ENCODE peak calls at places on chromosomes 7 and 10, in six cellular contexts. G is HCT116, P is SK-N-SH, B is PC-3, L is GM23248, H is MM.1S. S is an unnamed sample. For H3K9me2, the result is how much of the 10 kb centered on the place peaks cover.

GRCh38 chr10:13347235-13348156 is 597 bp downstream of the SEPHS1 start:
- DNase-seq in P (peak), B (peak), H (peak), G (peak), L (peak), S (peak)

GRCh38 chr7:98701372-98701771 is 84.3 kb downstream of the NPTX2 start:
- DNase-seq in B (no peak), H (no peak), L (no peak), G (no peak), P (no peak), S (no peak)

GRCh38 chr7:144127714-144128334 is 4.8 kb downstream of the OR2A14 start:
- DNase-seq in H (peak), B (peak), L (peak), G (peak), P (peak), S (peak)

GRCh38 chr7:112510032-112510742 is 29.4 kb downstream of the LSMEM1 start:
- DNase-seq in H (no peak), L (peak), B (peak), G (no peak), P (no peak), S (no peak)

GRCh38 chr10:59805043-59805442 is 51.8 kb upstream of the MRLN start:
- DNase-seq in L (peak), G (no peak), H (peak), B (peak), P (peak), S (no peak)

GRCh38 chr10:130041691-130042225 is 68.9 kb downstream of the C10orf143 start:
- DNase-seq in G (no peak), L (no peak), P (no peak), B (no peak), H (no peak), S (no peak)

GRCh38 chr7:26065652-26066051 is 86.3 kb upstream of the NFE2L3 start:
- DNase-seq in B (no peak), H (no peak), P (peak), G (no peak), L (no peak), S (no peak)

GRCh38 chr10:122435212-122435827 is 19.1 kb upstream of the ARMS2 start:
- DNase-seq in H (peak), P (peak), L (peak), B (peak), G (peak), S (peak)

GRCh38 chr7:6279341-6279740 is 6.9 kb upstream of the CYTH3 start:
- DNase-seq in L (no peak), P (no peak), B (no peak), H (no peak), G (no peak), S (peak)

GRCh38 chr10:31526681-31527080 is 207.7 kb downstream of the ZEB1 start:
- DNase-seq in B (no peak), G (no peak), P (no peak), H (no peak), L (peak), S (no peak)

GRCh38 chr7:155550916-155551315 is 4.6 kb upstream of the CNPY1 start:
- DNase-seq in P (no peak), G (no peak), H (no peak), L (no peak), B (no peak), S (no peak)

GRCh38 chr7:2641406-2642393 is 9.9 kb downstream of the TTYH3 start:
- DNase-seq in H (no peak), P (peak), G (no peak), L (peak), B (no peak), S (no peak)

GRCh38 chr7:51054231-51054630 is 262.4 kb downstream of the COBL start:
- DNase-seq in G (no peak), H (no peak), P (no peak), B (no peak), L (no peak), S (no peak)

GRCh38 chr10:92111336-92111939 is 179.4 kb downstream of the CPEB3 start:
- DNase-seq in B (peak), G (no peak), H (no peak), L (no peak), P (no peak), S (no peak)

GRCh38 chr10:125177641-125178640 is 17.6 kb upstream of the CTBP2 start:
- DNase-seq in B (no peak), G (no peak), L (no peak), H (no peak), P (no peak), S (no peak)

GRCh38 chr10:72315611-72316385 is 38.9 kb downstream of the DNAJB12 start:
- DNase-seq in P (no peak), L (peak), H (no peak), G (no peak), B (peak), S (no peak)

GRCh38 chr7:142248-142955 is 50.0 kb upstream of the FAM20C start:
- DNase-seq in P (no peak), G (no peak), L (no peak), B (no peak), H (no peak), S (no peak)

GRCh38 chr7:128067983-128068382 is 36.7 kb upstream of the LRRC4 start:
- DNase-seq in B (no peak), G (no peak), P (no peak), L (no peak), H (no peak), S (no peak)

GRCh38 chr10:77806511-77807157 is 119.9 kb downstream of the DLG5 start:
- DNase-seq in P (no peak), L (no peak), H (no peak), G (no peak), B (no peak), S (no peak)

GRCh38 chr7:97639036-97639435 is 92.8 kb upstream of the TAC1 start:
- DNase-seq in H (no peak), L (peak), G (no peak), B (peak), P (no peak), S (no peak)

GRCh38 chr10:92342801-92343200 is 51.8 kb downstream of the MARCHF5 start:
- DNase-seq in H (no peak), L (peak), G (no peak), P (no peak), B (peak), S (no peak)

GRCh38 chr7:98168181-98168903 is 42.9 kb upstream of the BHLHA15 start:
- DNase-seq in P (peak), B (peak), G (peak), H (peak), L (peak), S (peak)

GRCh38 chr10:8056891-8057331 is 2.4 kb downstream of the GATA3 start:
- DNase-seq in G (no peak), B (no peak), P (no peak), H (no peak), L (no peak), S (no peak)

GRCh38 chr10:17851611-17852010 is 42.5 kb downstream of the MRC1 start:
- DNase-seq in G (no peak), L (no peak), H (no peak), B (peak), P (no peak), S (peak)

GRCh38 chr10:101285519-101286070 is 56.3 kb upstream of the LBX1 start:
- DNase-seq in H (peak), P (no peak), B (no peak), G (no peak), L (no peak), S (no peak)

GRCh38 chr7:157441023-157441399 is 104.2 kb downstream of the DNAJB6 start:
- DNase-seq in H (no peak), P (no peak), L (no peak), B (no peak), G (no peak), S (no peak)

GRCh38 chr10:108427081-108427480 is 1262.6 kb upstream of the SORCS1 start:
- DNase-seq in H (no peak), L (no peak), G (no peak), P (peak), B (no peak), S (no peak)

GRCh38 chr10:102773986-102774385 is 30.2 kb downstream of the WBP1L start:
- DNase-seq in G (no peak), P (no peak), H (no peak), L (peak), B (no peak), S (peak)

GRCh38 chr7:51326646-51327286 is 10.2 kb upstream of the COBL start:
- DNase-seq in G (no peak), H (no peak), P (no peak), L (no peak), B (no peak), S (no peak)

GRCh38 chr10:121692626-121693025 is 94.4 kb upstream of the FGFR2 start:
- DNase-seq in H (no peak), P (no peak), G (no peak), B (no peak), L (no peak), S (no peak)

GRCh38 chr10:22927661-22928403 is at the start of gene ARMC3:
- DNase-seq in B (peak), P (peak), L (peak), G (peak), H (peak), S (no peak)

GRCh38 chr10:124152781-124153600 is 59.6 kb upstream of the CHST15 start:
- DNase-seq in G (peak), P (peak), L (peak), H (peak), B (peak), S (no peak)

GRCh38 chr7:117907058-117907633 is 33.9 kb upstream of the CTTNBP2 start:
- DNase-seq in L (no peak), G (no peak), P (no peak), H (no peak), B (no peak), S (no peak)

GRCh38 chr10:79019961-79020491 is 48.7 kb upstream of the ZMIZ1 start:
- DNase-seq in G (no peak), H (no peak), P (no peak), B (no peak), L (peak), S (no peak)

GRCh38 chr7:151013356-151013727 is 11.0 kb downstream of the ATG9B start:
- DNase-seq in B (no peak), H (no peak), G (no peak), P (peak), L (no peak), S (no peak)

GRCh38 chr10:49650724-49651034 is 28.8 kb upstream of the C10orf53 start:
- DNase-seq in B (no peak), L (no peak), H (no peak), G (no peak), P (peak), S (no peak)

GRCh38 chr10:108561649-108562048 is 1361.7 kb downstream of the XPNPEP1 start:
- DNase-seq in P (no peak), L (peak), H (no peak), G (no peak), B (peak), S (no peak)

GRCh38 chr10:133162910-133163856 is 3.2 kb downstream of the KNDC1 start:
- DNase-seq in B (no peak), P (no peak), L (no peak), G (no peak), H (no peak), S (no peak)

GRCh38 chr7:88516424-88516823 is 209.7 kb upstream of the STEAP4 start:
- DNase-seq in H (no peak), P (no peak), G (no peak), B (no peak), L (no peak), S (no peak)

GRCh38 chr7:131896189-131896855 is 339.9 kb upstream of the PODXL start:
- DNase-seq in G (no peak), B (no peak), H (no peak), P (no peak), L (no peak), S (no peak)

GRCh38 chr7:131895541-131896173 is 339.2 kb upstream of the PODXL start:
- DNase-seq in G (peak), H (no peak), B (peak), L (peak), P (no peak), S (no peak)

GRCh38 chr7:131898418-131898817 is 342.0 kb upstream of the PODXL start:
- DNase-seq in H (no peak), L (peak), B (peak), P (no peak), G (no peak), S (no peak)

GRCh38 chr7:131899271-131900030 is 343.0 kb upstream of the PODXL start:
- DNase-seq in H (no peak), G (no peak), P (no peak), L (peak), B (no peak), S (no peak)

DNA sequence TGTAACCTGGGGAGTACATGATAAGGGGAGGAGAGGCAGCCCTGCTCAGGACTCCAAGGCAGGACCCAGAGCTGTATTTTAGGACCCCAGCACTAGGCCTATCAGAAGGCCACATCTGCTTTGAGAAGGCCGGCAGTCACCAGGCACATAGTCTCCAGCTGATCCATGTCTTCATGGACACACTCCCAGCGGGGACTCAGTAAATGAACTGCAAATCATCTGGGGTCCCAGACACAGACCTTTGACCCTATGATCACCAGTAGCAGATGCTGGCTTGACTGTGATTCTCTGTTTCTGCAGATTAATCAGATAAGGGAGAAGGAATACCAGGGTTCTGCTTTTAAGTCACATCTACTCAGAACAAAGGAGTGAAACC is 341.4 kb upstream of the PODXL start:
- DNase-seq in G (no peak), P (no peak), L (no peak), H (no peak), B (no peak), S (no peak)
- H3K9me2 ChIP-seq in G (under half), P (under half), L (under half), H (under half), B (under half), S (under half)

GRCh38 chr10:111835562-111835961 is 348.0 kb downstream of the GPAM start:
- DNase-seq in L (peak), H (no peak), P (no peak), G (no peak), B (no peak), S (no peak)
- H3K9ac ChIP-seq in L (no peak), H (no peak), P (no peak), G (no peak), B (no peak), S (no peak)

DNA sequence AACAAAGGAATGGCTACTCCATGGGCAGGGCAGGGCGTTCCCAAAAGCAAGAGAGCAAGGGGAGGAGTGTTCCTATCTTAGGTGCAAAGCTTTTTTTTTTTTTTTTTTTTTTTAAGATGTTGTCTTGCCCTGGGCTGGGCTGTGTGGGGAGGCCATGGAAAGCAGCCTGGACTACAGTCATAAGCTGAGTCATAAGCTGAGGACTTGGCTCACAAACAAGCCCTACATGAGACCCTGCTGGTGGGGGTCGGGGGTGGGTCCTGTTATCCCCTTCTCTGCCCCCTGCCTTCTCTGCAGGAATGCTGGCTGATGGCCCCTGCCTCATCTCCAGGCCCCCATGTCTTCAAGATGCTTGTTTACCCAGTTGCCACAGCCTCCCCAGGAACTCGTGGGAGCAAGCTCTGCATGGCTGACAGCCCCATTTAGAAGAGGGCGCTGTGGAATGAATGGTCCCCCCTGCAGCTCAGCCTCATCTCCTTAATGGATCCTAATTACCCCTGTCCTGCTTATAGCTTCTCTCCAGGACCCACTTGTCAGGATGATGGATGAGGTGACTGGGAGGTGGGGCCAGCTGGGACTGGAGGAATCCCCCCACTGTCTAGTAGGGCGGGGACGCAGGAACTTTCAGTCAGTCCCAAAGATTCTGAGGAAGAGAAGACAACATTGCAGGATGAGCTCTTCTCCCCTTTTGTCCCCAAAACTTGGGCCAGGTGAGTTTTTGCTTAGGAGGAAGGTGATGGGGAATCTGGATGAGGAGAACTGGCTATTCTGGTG is 340.8 kb upstream of the PODXL start:
- DNase-seq in H (no peak), P (peak), B (peak), G (peak), L (peak), S (no peak)
- H3K9me2 ChIP-seq in H (under half), P (under half), B (under half), G (under half), L (under half), S (under half)

GRCh38 chr7:69597278-69598076 is 798 bp upstream of the AUTS2 start:
- DNase-seq in G (no peak), B (no peak), H (no peak), P (peak), L (peak), S (peak)
- H3K9ac ChIP-seq in G (no peak), B (no peak), H (peak), P (peak), L (peak), S (peak)

DNA sequence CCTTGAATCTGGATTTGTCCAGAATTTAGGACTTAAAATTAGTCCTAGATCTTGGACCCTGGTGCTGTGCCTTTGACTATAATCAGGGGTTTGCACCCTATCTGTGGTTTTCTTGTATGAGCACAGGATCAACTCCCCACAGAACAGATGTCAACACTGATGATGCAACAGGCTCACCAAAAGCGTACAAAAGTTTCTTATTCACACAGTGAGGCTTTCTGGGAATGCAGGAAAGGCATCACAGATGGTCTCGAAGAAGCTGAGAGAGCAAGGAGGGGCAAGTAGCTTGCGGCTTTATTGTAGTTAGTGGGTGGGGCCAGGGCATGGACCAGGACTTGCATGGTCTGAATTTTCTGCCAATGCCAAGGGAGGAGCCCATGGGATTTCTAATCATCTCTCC is 46.2 kb downstream of the SEC61G start:
- DNase-seq in H (no peak), B (no peak), G (no peak), P (no peak), L (no peak), S (no peak)
- H3K9me2 ChIP-seq in H (under half), B (under half), G (under half), P (under half), L (under half), S (under half)

GRCh38 chr7:17682586-17682985 is 257.7 kb downstream of the SNX13 start:
- DNase-seq in P (no peak), L (peak), B (no peak), G (no peak), H (no peak), S (no peak)

GRCh38 chr7:17679427-17679826 is 260.9 kb downstream of the SNX13 start:
- DNase-seq in H (no peak), P (no peak), G (no peak), L (peak), B (no peak), S (no peak)

GRCh38 chr7:17680943-17681351 is 259.3 kb downstream of the SNX13 start:
- DNase-seq in B (peak), L (peak), H (peak), P (no peak), G (peak), S (peak)

GRCh38 chr7:17681965-17682364 is 258.3 kb downstream of the SNX13 start:
- DNase-seq in H (no peak), L (peak), B (peak), P (no peak), G (no peak), S (no peak)

DNA sequence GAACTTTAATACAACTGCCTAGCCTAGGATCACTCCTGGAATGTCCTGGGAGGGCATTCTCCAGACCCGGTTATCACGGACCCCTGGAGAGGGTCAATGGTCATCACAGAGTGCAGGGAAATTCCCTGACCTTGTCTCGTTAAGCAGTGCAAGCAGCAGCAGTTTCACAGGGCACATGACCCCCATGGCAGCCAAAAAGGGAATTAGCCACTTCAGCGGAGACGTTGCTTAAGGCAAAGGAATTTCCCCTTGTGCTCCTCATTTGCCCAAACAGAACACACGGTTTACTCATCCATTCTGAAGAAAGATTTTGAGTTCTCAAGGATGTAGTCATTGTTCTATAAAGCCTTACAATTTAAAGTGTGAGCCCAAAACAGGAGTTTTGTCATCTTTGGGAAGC is 260.3 kb downstream of the SNX13 start:
- DNase-seq in G (no peak), P (no peak), H (no peak), L (peak), B (peak), S (no peak)
- H3K9ac ChIP-seq in G (no peak), P (peak), H (no peak), L (peak), B (peak), S (no peak)

GRCh38 chr10:71085689-71086438 is 126.5 kb upstream of the UNC5B start:
- DNase-seq in P (no peak), H (no peak), L (no peak), G (no peak), B (no peak), S (no peak)

GRCh38 chr10:71084061-71084817 is 128.1 kb upstream of the UNC5B start:
- DNase-seq in B (no peak), G (no peak), P (no peak), H (no peak), L (no peak), S (no peak)

GRCh38 chr10:71086439-71087080 is 125.8 kb upstream of the UNC5B start:
- DNase-seq in P (no peak), H (no peak), G (no peak), B (peak), L (no peak), S (no peak)

GRCh38 chr10:71083457-71083975 is 128.9 kb upstream of the UNC5B start:
- DNase-seq in B (no peak), H (no peak), P (peak), L (no peak), G (no peak), S (no peak)

DNA sequence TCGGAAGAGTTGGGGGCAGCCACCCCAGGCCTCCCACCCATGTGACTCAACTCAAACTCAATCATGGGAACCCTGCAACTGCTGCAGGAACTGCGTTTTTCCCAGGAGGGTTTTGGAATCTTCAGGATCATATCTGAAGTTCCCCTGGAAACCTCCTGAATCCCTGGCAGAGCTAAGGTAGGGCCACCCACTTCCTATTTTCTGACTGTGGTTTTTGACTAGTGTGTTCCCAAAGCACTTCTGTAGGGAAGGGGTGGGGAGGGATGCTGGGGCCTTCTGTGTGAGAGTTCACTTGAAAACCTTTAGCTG is 127.6 kb upstream of the UNC5B start:
- DNase-seq in P (no peak), G (no peak), H (no peak), B (no peak), L (no peak), S (no peak)
- H3K9me2 ChIP-seq in P (under half), G (under half), H (under half), B (under half), L (under half), S (under half)

GRCh38 chr7:22563621-22564241 is 63.7 kb upstream of the STEAP1B start:
- DNase-seq in P (no peak), H (no peak), G (no peak), L (peak), B (peak), S (no peak)
- H3K9ac ChIP-seq in P (peak), H (peak), G (no peak), L (peak), B (peak), S (no peak)

S was measured in Karpas-422.